ENCODE peak calls at places on chromosomes 13 and 19, in seven cellular contexts. Y, V, B, Q, A, N and S are unnamed samples.

GRCh38 chr19:8505680-8506401 is 3.4 kb upstream of the PRAM1 start:
- DNase-seq in N (peak), Q (peak), Y (peak), V (peak), B (peak), A (peak), S (peak)

GRCh38 chr19:1015782-1016646 is 4.9 kb downstream of the TMEM259 start:
- DNase-seq in Q (peak), N (no peak), A (no peak), B (no peak), Y (no peak), V (no peak), S (no peak)

GRCh38 chr19:48539503-48540096 is 12.4 kb upstream of the SULT2B1 start:
- DNase-seq in Y (peak), N (peak), Q (peak), B (peak), V (peak), A (no peak), S (no peak)

GRCh38 chr13:49400755-49401659 is 42.9 kb downstream of the CAB39L start:
- DNase-seq in A (no peak), Q (no peak), B (peak), V (peak), Y (peak), N (peak), S (no peak)

GRCh38 chr13:92320323-92320722 is 906.3 kb upstream of the GPC6 start:
- DNase-seq in Q (no peak), A (no peak), N (no peak), V (no peak), B (no peak), Y (no peak), S (no peak)

GRCh38 chr13:110012102-110012739 is 225.8 kb upstream of the IRS2 start:
- DNase-seq in A (no peak), V (no peak), Y (peak), Q (no peak), N (no peak), B (peak), S (no peak)

GRCh38 chr19:33402421-33403220 is 29.1 kb downstream of the CEBPG start:
- DNase-seq in Y (peak), A (no peak), N (no peak), B (no peak), Q (peak), V (no peak), S (no peak)

GRCh38 chr19:2867025-2867991 is at the start of gene ZNF556:
- DNase-seq in A (no peak), B (no peak), N (no peak), Y (peak), Q (no peak), V (no peak), S (no peak)

GRCh38 chr19:28427256-28428083 is 785.5 kb downstream of the UQCRFS1 start:
- DNase-seq in Q (no peak), N (no peak), A (no peak), Y (no peak), B (no peak), V (no peak), S (no peak)

GRCh38 chr13:79497852-79498251 is 16.9 kb downstream of the NDFIP2 start:
- DNase-seq in Y (no peak), B (no peak), A (no peak), Q (no peak), V (no peak), N (no peak), S (no peak)

GRCh38 chr13:84645196-84646071 is 763.2 kb upstream of the SLITRK1 start:
- DNase-seq in N (no peak), A (no peak), V (no peak), Q (no peak), Y (peak), B (peak), S (no peak)